ENCODE peak calls at places on chromosome 7, in nine cellular contexts. K is HCT116, Y is uterus, F is IMR-90, A is testis, U is HepG2, D is tibial nerve, J is heart left ventricle, I is A549. L is an unnamed sample.

GRCh38 chr7:44224216-44224950 is 23.6 kb downstream of the YKT6 start:
- DNase-seq in K (no peak), Y (no peak), F (no peak), A (no peak), U (no peak), D (no peak), J (peak; percentile 27), I (no peak), L (no peak)

GRCh38 chr7:52920977-52921376 is 114.5 kb upstream of the POM121L12 start:
- DNase-seq in K (no peak), Y (no peak), F (no peak), A (no peak), U (no peak), D (no peak), J (no peak), I (no peak), L (no peak)

GRCh38 chr7:134593530-134594392 is 44.9 kb downstream of the AKR1B15 start:
- DNase-seq in K (no peak), Y (peak; percentile 55), F (peak; percentile 95), A (peak; percentile 94), U (peak; percentile 67), D (peak; percentile 77), J (peak; percentile 78), I (peak; percentile 98), L (peak; percentile 4)

GRCh38 chr7:14761506-14762296 is 140.8 kb downstream of the DGKB start:
- DNase-seq in K (no peak), Y (peak; percentile 76), F (peak; percentile 79), A (peak; percentile 20), U (no peak), D (no peak), J (peak; percentile 77), I (no peak), L (no peak)

GRCh38 chr7:26365077-26365896 is 73.6 kb downstream of the SNX10 start:
- DNase-seq in K (peak; percentile 51), Y (peak; percentile 44), F (peak; percentile 77), A (peak; percentile 55), U (peak; percentile 65), D (peak; percentile 74), J (no peak), I (peak; percentile 74), L (no peak)

GRCh38 chr7:99189222-99189621 is 18.7 kb downstream of the KPNA7 start:
- DNase-seq in K (no peak), Y (no peak), F (no peak), A (no peak), U (no peak), D (no peak), J (no peak), I (no peak), L (no peak)

GRCh38 chr7:130903358-130903974 is 169.5 kb upstream of the KLF14 start:
- DNase-seq in K (no peak), Y (no peak), F (peak; percentile 98), A (no peak), U (no peak), D (no peak), J (no peak), I (peak; percentile 89), L (no peak)

GRCh38 chr7:139727151-139727705 is 50.6 kb downstream of the HIPK2 start:
- DNase-seq in K (no peak), Y (no peak), F (peak; percentile 69), A (no peak), U (no peak), D (no peak), J (no peak), I (no peak), L (no peak)

GRCh38 chr7:39949980-39950472 is at the start of gene CDK13:
- DNase-seq in K (peak; percentile 68), Y (peak; percentile 70), F (peak; percentile 64), A (peak; percentile 82), U (peak; percentile 74), D (peak; percentile 57), J (peak; percentile 91), I (peak; percentile 93), L (peak; percentile 86)
- TF ChIP-seq POLR2A in K (peak; percentile 59), Y (no peak), F (peak; percentile 74), A (no peak), U (peak; percentile 90), D (no peak), J (no peak), I (peak; percentile 78), L (peak; percentile 97)

GRCh38 chr7:20532841-20533240 is 82.6 kb upstream of the ABCB5 start:
- DNase-seq in K (no peak), Y (no peak), F (no peak), A (no peak), U (no peak), D (no peak), J (no peak), I (no peak), L (no peak)

GRCh38 chr7:20534543-20534942 is 80.9 kb upstream of the ABCB5 start:
- DNase-seq in K (no peak), Y (no peak), F (no peak), A (no peak), U (no peak), D (no peak), J (no peak), I (no peak), L (no peak)

GRCh38 chr7:20539201-20539600 is 76.3 kb upstream of the ABCB5 start:
- DNase-seq in K (peak; percentile 35), Y (no peak), F (no peak), A (no peak), U (peak; percentile 21), D (no peak), J (no peak), I (peak; percentile 52), L (no peak)

GRCh38 chr7:20535541-20535940 is 79.9 kb upstream of the ABCB5 start:
- DNase-seq in K (no peak), Y (no peak), F (no peak), A (no peak), U (no peak), D (no peak), J (no peak), I (no peak), L (no peak)
- TF ChIP-seq POLR2A in K (no peak), Y (no peak), F (no peak), A (no peak), U (no peak), D (no peak), J (no peak), I (no peak), L (no peak)

GRCh38 chr7:73520673-73521635 is 1.1 kb downstream of the BAZ1B start:
- DNase-seq in K (no peak), Y (no peak), F (peak; percentile 30), A (no peak), U (no peak), D (no peak), J (no peak), I (peak; percentile 21), L (no peak)

GRCh38 chr7:73518470-73518869 is 3.6 kb downstream of the BAZ1B start:
- DNase-seq in K (no peak), Y (no peak), F (no peak), A (no peak), U (no peak), D (no peak), J (no peak), I (no peak), L (no peak)

GRCh38 chr7:73519867-73520672 is 2.0 kb downstream of the BAZ1B start:
- DNase-seq in K (no peak), Y (no peak), F (peak; percentile 3), A (no peak), U (peak; percentile 33), D (no peak), J (no peak), I (peak; percentile 23), L (no peak)

GRCh38 chr7:73522081-73522818 is at the start of gene BAZ1B:
- DNase-seq in K (peak; percentile 96), Y (peak; percentile 97), F (peak; percentile 97), A (peak; percentile 98), U (peak; percentile 95), D (peak; percentile 97), J (peak; percentile 99), I (peak; percentile 99), L (peak; percentile 95)

GRCh38 chr7:73521636-73522080 is 435 bp downstream of the BAZ1B start:
- DNase-seq in K (no peak), Y (no peak), F (peak; percentile 20), A (no peak), U (peak; percentile 13), D (no peak), J (peak; percentile 84), I (no peak), L (peak; percentile 51)
- TF ChIP-seq POLR2A in K (no peak), Y (no peak), F (peak; percentile 37), A (no peak), U (peak; percentile 29), D (no peak), J (no peak), I (peak; percentile 37), L (peak; percentile 61)

GRCh38 chr7:149468208-149468607 is 7.3 kb upstream of the ZNF777 start:
- DNase-seq in K (no peak), Y (no peak), F (no peak), A (no peak), U (no peak), D (no peak), J (no peak), I (no peak), L (no peak)
- TF ChIP-seq POLR2A in K (no peak), Y (no peak), F (no peak), A (no peak), U (no peak), D (no peak), J (no peak), I (no peak), L (no peak)

DNA sequence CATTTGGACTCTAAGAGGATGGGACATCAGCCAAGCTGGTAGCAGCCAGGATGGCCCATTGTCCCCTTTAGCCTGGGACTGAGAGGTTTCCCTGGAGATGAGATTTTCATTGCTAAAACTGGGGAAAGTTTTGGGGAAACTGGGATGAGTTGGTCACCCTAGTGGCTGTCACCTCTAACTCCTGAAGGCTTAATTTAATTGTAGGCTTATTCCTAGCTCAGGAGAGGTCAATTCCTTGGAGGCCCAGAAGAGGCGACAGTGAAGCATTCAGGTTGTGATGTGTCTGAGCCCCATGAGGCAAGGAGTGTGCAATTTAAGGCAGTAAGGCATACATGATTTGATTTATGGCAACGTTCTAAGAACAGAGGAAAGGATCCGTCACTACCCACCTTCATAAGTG is 24.9 kb upstream of the JAZF1 start:
- DNase-seq in K (peak; percentile 27), Y (no peak), F (no peak), A (no peak), U (no peak), D (no peak), J (no peak), I (no peak), L (no peak)
- TF ChIP-seq POLR2A in K (no peak), Y (no peak), F (no peak), A (no peak), U (no peak), D (no peak), J (no peak), I (no peak), L (no peak)